ENCODE peak calls at places on chromosomes 6 and 20, in nine cellular contexts. X is germinal center; V is KBM-7; L is suprapubic skin; P is activated naive CD8-positive, alpha-beta T cell treated with anti-CD3 and anti-CD28 coated beads, Interleukin-2, amount 50 U/mL, for 24 hours; R is stimulated activated CD4-positive, alpha-beta T cell treated with anti-CD3 and anti-CD28 coated beads, Interleukin-4, amount 100 ng/mL, for 48 hours; U is H54; K is left ventricle myocardium superior; F is GM06990. N is an unnamed sample.

GRCh38 chr6:42429042-42429574 is 22.6 kb downstream of the TRERF1 start:
- DNase-seq in U (no peak), V (no peak), P (no peak), L (peak), R (no peak), K (no peak), F (no peak), X (no peak), N (no peak)

GRCh38 chr6:52098649-52099184 is 11.3 kb upstream of the PKHD1 start:
- DNase-seq in U (no peak), V (peak), L (no peak), K (no peak), R (no peak), X (no peak), P (no peak), F (no peak), N (no peak)

GRCh38 chr6:141335476-141335875 is 797.2 kb upstream of the GJE1 start:
- DNase-seq in X (no peak), U (no peak), R (no peak), F (no peak), V (no peak), K (no peak), P (no peak), L (no peak), N (no peak)

GRCh38 chr20:36461600-36462439 is 79.5 kb upstream of the MYL9 start:
- DNase-seq in F (peak), U (no peak), K (peak), P (peak), V (peak), X (no peak), L (peak), R (peak), N (peak)

GRCh38 chr20:40493071-40493470 is 196.0 kb downstream of the MAFB start:
- DNase-seq in F (no peak), R (no peak), X (no peak), L (peak), U (no peak), V (no peak), P (no peak), K (peak), N (no peak)

GRCh38 chr6:72784581-72784980 is 162.7 kb downstream of the KCNQ5 start:
- DNase-seq in R (no peak), U (no peak), K (no peak), P (no peak), V (no peak), F (no peak), L (no peak), X (no peak), N (no peak)

GRCh38 chr6:107620736-107621135 is 130.8 kb downstream of the SOBP start:
- DNase-seq in K (no peak), R (no peak), U (no peak), X (no peak), F (no peak), L (no peak), V (no peak), P (no peak), N (no peak)

GRCh38 chr6:104711371-104711770 is 148.3 kb downstream of the HACE1 start:
- DNase-seq in F (no peak), R (no peak), V (no peak), K (no peak), P (no peak), L (no peak), U (no peak), X (no peak), N (no peak)

GRCh38 chr6:160070427-160070826 is 51.2 kb upstream of the SLC22A1 start:
- DNase-seq in R (no peak), L (no peak), K (no peak), P (no peak), X (no peak), F (no peak), V (no peak), U (no peak), N (no peak)

GRCh38 chr6:129494099-129494498 is 215.9 kb downstream of the ARHGAP18 start:
- DNase-seq in L (no peak), U (no peak), R (no peak), X (no peak), F (no peak), P (no peak), V (no peak), K (no peak), N (no peak)

GRCh38 chr20:20002101-20002998 is 14.8 kb upstream of the NAA20 start:
- DNase-seq in F (no peak), K (no peak), X (no peak), U (no peak), R (no peak), L (no peak), P (no peak), V (peak), N (no peak)

GRCh38 chr6:89924231-89924630 is 30.0 kb downstream of the GJA10 start:
- DNase-seq in X (no peak), R (no peak), U (no peak), F (no peak), V (no peak), L (no peak), P (no peak), K (no peak), N (no peak)

GRCh38 chr6:12602951-12603710 is 113.4 kb upstream of the PHACTR1 start:
- DNase-seq in L (no peak), V (peak), F (no peak), U (no peak), R (no peak), K (peak), P (no peak), X (no peak), N (no peak)

GRCh38 chr6:52610745-52611355 is 34.0 kb upstream of the TRAM2 start:
- DNase-seq in V (no peak), P (no peak), K (no peak), L (no peak), U (no peak), F (no peak), R (no peak), X (no peak), N (no peak)

GRCh38 chr6:74208239-74208638 is 512.2 kb downstream of the CD109 start:
- DNase-seq in K (no peak), X (no peak), V (no peak), R (no peak), U (no peak), L (no peak), P (no peak), F (no peak), N (no peak)

GRCh38 chr6:15800821-15801617 is 138.2 kb upstream of the DTNBP1 start:
- DNase-seq in L (no peak), F (no peak), X (no peak), V (no peak), R (no peak), P (no peak), U (no peak), K (no peak), N (no peak)

GRCh38 chr20:52269327-52269726 is 77.7 kb upstream of the ZFP64 start:
- DNase-seq in V (peak), P (no peak), X (no peak), U (no peak), F (no peak), K (no peak), R (no peak), L (no peak), N (no peak)

GRCh38 chr20:25278636-25279361 is 30.9 kb downstream of the PYGB start:
- DNase-seq in F (no peak), P (no peak), R (no peak), U (no peak), K (peak), V (no peak), X (no peak), L (peak), N (no peak)

GRCh38 chr6:82979657-82980056 is 86.0 kb downstream of the UBE3D start:
- DNase-seq in R (no peak), P (no peak), K (no peak), X (no peak), U (no peak), F (no peak), V (no peak), L (no peak), N (no peak)

GRCh38 chr6:83193747-83194582 is 808 bp downstream of the RWDD2A start:
- DNase-seq in R (no peak), F (peak), X (peak), L (peak), V (peak), P (peak), U (peak), K (peak), N (peak)

GRCh38 chr6:111417181-111417585 is 65.8 kb downstream of the REV3L start:
- DNase-seq in F (no peak), K (peak), V (peak), X (no peak), U (no peak), P (no peak), R (no peak), L (no peak), N (no peak)

GRCh38 chr6:41042167-41042566 is at the start of gene TSPO2:
- DNase-seq in V (no peak), P (no peak), X (no peak), R (no peak), L (peak), F (no peak), K (no peak), U (no peak), N (no peak)

GRCh38 chr6:124683507-124683906 is 278.7 kb upstream of the RNF217 start:
- DNase-seq in U (no peak), X (no peak), P (no peak), L (no peak), R (no peak), F (no peak), V (no peak), K (no peak), N (no peak)

GRCh38 chr20:49668181-49668877 is 45.3 kb downstream of the B4GALT5 start:
- DNase-seq in U (no peak), V (no peak), R (peak), K (peak), L (no peak), P (peak), F (peak), X (peak), N (no peak)

GRCh38 chr20:38610521-38610920 is 8.9 kb downstream of the ARHGAP40 start:
- DNase-seq in X (no peak), V (no peak), U (peak), F (no peak), P (no peak), L (no peak), K (no peak), R (no peak), N (no peak)

GRCh38 chr20:63873477-63873971 is 8.5 kb downstream of the TPD52L2 start:
- DNase-seq in X (no peak), F (no peak), U (peak), V (peak), R (peak), P (no peak), L (peak), K (peak), N (no peak)

GRCh38 chr20:63855363-63856110 is 5.8 kb upstream of the ABHD16B start:
- DNase-seq in K (no peak), U (no peak), F (no peak), R (no peak), X (no peak), P (no peak), V (no peak), L (no peak), N (no peak)

GRCh38 chr20:42218566-42218965 is 600.4 kb upstream of the CHD6 start:
- DNase-seq in P (no peak), U (no peak), R (no peak), L (no peak), K (no peak), X (no peak), F (no peak), V (no peak), N (no peak)

GRCh38 chr20:47688385-47689381 is 96.6 kb downstream of the SULF2 start:
- DNase-seq in X (no peak), V (no peak), L (no peak), U (no peak), P (no peak), K (no peak), R (no peak), F (no peak), N (no peak)

GRCh38 chr20:43681468-43681942 is 14.6 kb downstream of the MYBL2 start:
- DNase-seq in F (peak), K (no peak), U (no peak), V (no peak), X (peak), L (no peak), R (no peak), P (no peak), N (no peak)

GRCh38 chr6:89826029-89826528 is 3.6 kb upstream of the CASP8AP2 start:
- DNase-seq in V (no peak), U (no peak), K (no peak), P (no peak), R (no peak), F (no peak), X (no peak), L (no peak), N (no peak)

GRCh38 chr20:6094038-6094437 is 28.8 kb downstream of the FERMT1 start:
- DNase-seq in K (no peak), P (no peak), R (no peak), L (no peak), V (no peak), F (no peak), U (no peak), X (no peak), N (no peak)

GRCh38 chr6:6058054-6058444 is 51.3 kb upstream of the NRN1 start:
- DNase-seq in X (no peak), R (no peak), U (no peak), V (no peak), P (no peak), K (no peak), F (no peak), L (no peak), N (no peak)

GRCh38 chr6:94736231-94736630 is 841.1 kb upstream of the MANEA start:
- DNase-seq in P (no peak), F (no peak), X (no peak), R (no peak), L (no peak), U (no peak), K (peak), V (no peak), N (no peak)

GRCh38 chr6:9360881-9361280 is 925.5 kb upstream of the SLC35B3 start:
- DNase-seq in V (no peak), U (peak), F (no peak), R (no peak), X (no peak), L (no peak), P (no peak), K (no peak), N (no peak)

GRCh38 chr6:71077655-71078054 is 120.8 kb upstream of the B3GAT2 start:
- DNase-seq in P (no peak), X (no peak), V (no peak), F (no peak), R (no peak), U (no peak), L (no peak), K (no peak), N (no peak)

GRCh38 chr6:44655368-44656342 is 268.1 kb downstream of the CDC5L start:
- DNase-seq in K (peak), F (peak), R (peak), X (peak), L (peak), V (peak), P (peak), U (peak), N (peak)

GRCh38 chr20:17613328-17614175 is 43.7 kb downstream of the DSTN start:
- DNase-seq in U (no peak), K (no peak), R (no peak), V (no peak), F (no peak), P (no peak), X (no peak), L (peak), N (peak)

GRCh38 chr20:41524980-41525613 is 93.1 kb downstream of the CHD6 start:
- DNase-seq in P (no peak), U (no peak), F (no peak), V (no peak), R (no peak), X (no peak), K (peak), L (peak), N (no peak)

N was measured in coronary artery.